ENCODE peak calls at places on chromosome 7, in five cellular contexts. M is bronchial epithelial cell, H is HAP-1, A is AG04450, R is GM23248. J is an unnamed sample. For H3K27me3, the result is how much of the 10 kb centered on the place peaks cover.

GRCh38 chr7:142817506-142817905 is 37.4 kb upstream of the EPHB6 start:
- DNase-seq in M (no peak), H (no peak), A (no peak), R (no peak), J (no peak)

GRCh38 chr7:50477640-50478039 is 27.5 kb upstream of the FIGNL1 start:
- DNase-seq in M (no peak), H (no peak), A (no peak), R (no peak), J (no peak)

GRCh38 chr7:33862946-33863814 is 42.2 kb upstream of the BMPER start:
- DNase-seq in M (no peak), H (no peak), A (no peak), R (peak), J (no peak)

GRCh38 chr7:27211694-27212316 is 11.9 kb upstream of the HOXA13 start:
- DNase-seq in M (no peak), H (no peak), A (no peak), R (no peak), J (no peak)

GRCh38 chr7:71251706-71252105 is 119.8 kb downstream of the GALNT17 start:
- DNase-seq in M (peak), H (no peak), A (no peak), R (no peak), J (no peak)

GRCh38 chr7:39735903-39736302 is 112.5 kb downstream of the RALA start:
- DNase-seq in M (no peak), H (no peak), A (no peak), R (no peak), J (no peak)

GRCh38 chr7:87047-87446 is 105.3 kb upstream of the FAM20C start:
- DNase-seq in M (no peak), H (no peak), A (no peak), R (no peak), J (no peak)

GRCh38 chr7:88344956-88345832 is 38.5 kb upstream of the STEAP4 start:
- DNase-seq in M (peak), H (peak), A (peak), R (peak), J (peak)

GRCh38 chr7:103336781-103337180 is 7.8 kb downstream of the DNAJC2 start:
- DNase-seq in M (no peak), H (no peak), A (no peak), R (no peak), J (no peak)

DNA sequence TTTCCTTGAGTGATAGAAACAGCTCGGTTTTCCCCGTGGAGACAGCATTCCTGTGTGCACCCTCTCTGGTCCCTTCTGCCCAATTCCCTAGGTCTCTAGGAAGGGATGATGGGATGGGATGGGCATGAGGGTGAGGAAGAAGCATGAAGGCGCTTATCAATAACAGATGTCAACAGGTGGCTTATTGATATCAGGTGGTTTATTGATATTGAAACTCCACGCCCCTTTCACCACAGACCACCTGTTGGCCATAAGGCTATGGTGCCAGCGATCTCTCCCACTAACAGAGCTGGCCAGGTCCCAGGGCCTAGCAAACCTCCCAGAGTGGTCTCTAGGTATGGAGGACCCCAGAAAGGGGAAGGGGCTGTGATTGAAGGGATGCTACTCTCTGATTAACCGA is 7.9 kb downstream of the MOSPD3 start:
- DNase-seq in M (no peak), H (no peak), A (no peak), R (no peak), J (no peak)
- H3K27me3 ChIP-seq in M (under half), H (under half), A (under half), R (under half), J (under half)

DNA sequence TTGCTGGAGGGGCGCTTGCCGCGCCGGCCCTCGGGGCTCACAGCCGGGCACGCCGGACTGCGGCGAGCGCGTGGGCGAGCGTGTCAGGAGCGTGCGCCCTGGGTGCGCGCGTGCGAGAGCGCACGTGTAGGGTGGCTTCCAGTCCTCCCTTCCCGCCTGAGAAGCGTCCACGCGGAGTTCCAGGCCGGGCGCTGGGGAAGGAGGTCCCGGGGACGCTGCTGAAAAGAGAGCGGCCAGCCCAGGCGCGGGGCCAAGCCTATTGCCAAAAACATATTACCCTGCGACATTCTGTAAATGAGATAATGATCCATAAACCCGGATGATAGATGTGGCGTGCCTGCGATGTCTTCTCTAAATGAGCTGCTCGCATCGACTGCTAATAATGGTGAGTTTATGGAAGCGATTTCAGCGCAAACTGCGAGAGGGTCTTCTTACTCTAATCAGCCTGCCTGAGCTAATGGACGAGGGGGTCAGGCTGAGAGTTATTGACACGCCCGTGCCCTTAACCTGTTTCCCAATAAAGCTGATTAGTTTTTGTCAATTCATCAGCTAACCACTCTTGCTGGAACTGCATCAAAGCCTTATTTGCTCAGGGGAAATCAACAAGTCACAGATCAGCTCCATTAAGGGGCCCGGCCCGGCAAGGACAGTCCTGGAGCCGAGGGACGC is 8.0 kb upstream of the MNX1 start:
- DNase-seq in M (no peak), H (no peak), A (no peak), R (peak), J (no peak)
- H3K27me3 ChIP-seq in M (half or more), H (under half), A (half or more), R (half or more), J (half or more)

GRCh38 chr7:16754869-16755317 is 1.3 kb downstream of the TSPAN13 start:
- DNase-seq in M (peak), H (no peak), A (no peak), R (peak), J (no peak)
- H3K27me3 ChIP-seq in M (under half), H (under half), A (under half), R (under half), J (under half)

GRCh38 chr7:130490287-130490686 is 1.6 kb upstream of the MEST start:
- DNase-seq in M (no peak), H (no peak), A (no peak), R (no peak), J (no peak)
- H3K27me3 ChIP-seq in M (under half), H (under half), A (under half), R (under half), J (under half)

GRCh38 chr7:94237417-94237816 is 157.3 kb upstream of the COL1A2 start:
- DNase-seq in M (no peak), H (no peak), A (no peak), R (no peak), J (no peak)

GRCh38 chr7:94241402-94241925 is 153.2 kb upstream of the COL1A2 start:
- DNase-seq in M (no peak), H (no peak), A (no peak), R (no peak), J (no peak)

GRCh38 chr7:94240902-94241301 is 153.8 kb upstream of the COL1A2 start:
- DNase-seq in M (no peak), H (no peak), A (no peak), R (peak), J (no peak)

GRCh38 chr7:94239661-94240234 is 154.9 kb upstream of the COL1A2 start:
- DNase-seq in M (no peak), H (no peak), A (no peak), R (no peak), J (no peak)

GRCh38 chr7:94236960-94237359 is 157.7 kb upstream of the COL1A2 start:
- DNase-seq in M (no peak), H (no peak), A (no peak), R (no peak), J (no peak)
- H3K27me3 ChIP-seq in M (under half), H (under half), A (under half), R (under half), J (under half)

GRCh38 chr7:5831196-5831595 is 49.4 kb upstream of the OCM start:
- DNase-seq in M (no peak), H (no peak), A (no peak), R (no peak), J (no peak)
- H3K27me3 ChIP-seq in M (under half), H (under half), A (under half), R (under half), J (under half)